ENCODE peak calls at places on chromosome 15, in seven cellular contexts. N is fibroblast of pulmonary artery; F is astrocyte; A is stomach; I is CD4-positive, alpha-beta T cell; L is lung; K is H9. R is an unnamed sample.

GRCh38 chr15:72180771-72181324 is 16.7 kb downstream of the GRAMD2A start:
- DNase-seq in I (no peak), L (no peak), N (no peak), K (no peak), A (no peak), F (no peak), R (no peak)

GRCh38 chr15:70604671-70605070 is 158.7 kb downstream of the UACA start:
- DNase-seq in L (peak), F (no peak), I (no peak), A (no peak), K (peak), N (peak), R (no peak)

GRCh38 chr15:49712846-49713450 is 92.1 kb downstream of the DTWD1 start:
- DNase-seq in A (no peak), K (no peak), F (no peak), N (no peak), I (no peak), L (no peak), R (no peak)

GRCh38 chr15:67026171-67026967 is 39.0 kb upstream of the SMAD3 start:
- DNase-seq in N (no peak), I (no peak), L (no peak), F (no peak), A (no peak), K (no peak), R (no peak)

GRCh38 chr15:20345401-20345958 is 196.1 kb downstream of the GOLGA6L6 start:
- DNase-seq in K (peak), L (peak), I (no peak), N (no peak), F (no peak), A (no peak), R (no peak)

GRCh38 chr15:88431441-88431840 is 35.7 kb downstream of the MRPL46 start:
- DNase-seq in I (no peak), F (no peak), L (no peak), N (no peak), A (no peak), K (peak), R (no peak)

GRCh38 chr15:60975951-60976350 is 253.2 kb downstream of the RORA start:
- DNase-seq in I (no peak), K (no peak), L (no peak), N (no peak), F (no peak), A (no peak), R (no peak)

GRCh38 chr15:41734079-41734478 is 40.2 kb upstream of the MAPKBP1 start:
- DNase-seq in K (no peak), L (no peak), F (peak), A (no peak), N (peak), I (no peak), R (no peak)

GRCh38 chr15:31866248-31866647 is 164.1 kb upstream of the CHRNA7 start:
- DNase-seq in F (no peak), L (no peak), K (no peak), A (no peak), N (no peak), I (no peak), R (no peak)

GRCh38 chr15:41259546-41260189 is 28.6 kb downstream of the CHP1 start:
- DNase-seq in N (no peak), K (no peak), A (peak), I (no peak), L (no peak), F (no peak), R (no peak)

GRCh38 chr15:49406352-49407118 is 16.5 kb upstream of the FGF7 start:
- DNase-seq in F (no peak), N (no peak), A (no peak), K (no peak), L (no peak), I (no peak), R (no peak)

GRCh38 chr15:29638781-29639180 is 183.5 kb downstream of the TJP1 start:
- DNase-seq in K (no peak), N (no peak), A (no peak), I (no peak), F (peak), L (no peak), R (no peak)

GRCh38 chr15:60526127-60526616 is 47.2 kb upstream of the ICE2 start:
- DNase-seq in I (no peak), K (no peak), L (no peak), F (no peak), N (no peak), A (peak), R (peak)

GRCh38 chr15:89898628-89899302 is 5.0 kb upstream of the AP3S2 start:
- DNase-seq in K (peak), N (peak), L (no peak), F (peak), A (peak), I (peak), R (no peak)

GRCh38 chr15:101451192-101451799 is 38.2 kb downstream of the PCSK6 start:
- DNase-seq in F (peak), A (no peak), I (no peak), K (no peak), N (peak), L (no peak), R (no peak)

GRCh38 chr15:79431636-79432344 is at the start of gene MINAR1:
- DNase-seq in K (peak), F (peak), N (peak), L (no peak), A (no peak), I (no peak), R (no peak)

DNA sequence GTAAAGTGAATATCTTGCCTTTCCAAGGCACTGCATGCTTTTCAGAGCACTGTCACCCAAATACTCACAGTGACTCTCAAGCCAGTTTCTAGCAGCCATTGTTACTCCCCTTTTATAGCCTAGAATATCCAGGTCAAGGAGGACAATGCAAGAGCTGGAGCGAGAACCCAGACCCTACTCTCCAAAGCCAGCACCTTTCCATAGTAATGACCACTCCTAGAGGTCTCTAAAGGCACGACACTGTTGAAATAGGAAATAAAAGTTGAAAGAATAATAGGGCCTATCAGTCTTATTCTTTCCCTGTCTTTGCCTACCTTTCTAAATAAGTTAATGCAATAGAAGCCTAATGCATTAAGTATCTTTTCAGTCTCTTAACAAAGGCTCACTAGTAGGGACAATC is 33.6 kb upstream of the DUT start:
- DNase-seq in F (no peak), K (no peak), N (no peak), L (no peak), A (no peak), I (no peak), R (no peak)
- TF ChIP-seq CTCF in F (no peak), K (peak), N (no peak), L (no peak), A (no peak), I (no peak), R (no peak)

GRCh38 chr15:44426975-44427755 is at the start of gene CTDSPL2:
- DNase-seq in L (peak), K (peak), N (peak), I (peak), A (peak), F (peak), R (peak)

DNA sequence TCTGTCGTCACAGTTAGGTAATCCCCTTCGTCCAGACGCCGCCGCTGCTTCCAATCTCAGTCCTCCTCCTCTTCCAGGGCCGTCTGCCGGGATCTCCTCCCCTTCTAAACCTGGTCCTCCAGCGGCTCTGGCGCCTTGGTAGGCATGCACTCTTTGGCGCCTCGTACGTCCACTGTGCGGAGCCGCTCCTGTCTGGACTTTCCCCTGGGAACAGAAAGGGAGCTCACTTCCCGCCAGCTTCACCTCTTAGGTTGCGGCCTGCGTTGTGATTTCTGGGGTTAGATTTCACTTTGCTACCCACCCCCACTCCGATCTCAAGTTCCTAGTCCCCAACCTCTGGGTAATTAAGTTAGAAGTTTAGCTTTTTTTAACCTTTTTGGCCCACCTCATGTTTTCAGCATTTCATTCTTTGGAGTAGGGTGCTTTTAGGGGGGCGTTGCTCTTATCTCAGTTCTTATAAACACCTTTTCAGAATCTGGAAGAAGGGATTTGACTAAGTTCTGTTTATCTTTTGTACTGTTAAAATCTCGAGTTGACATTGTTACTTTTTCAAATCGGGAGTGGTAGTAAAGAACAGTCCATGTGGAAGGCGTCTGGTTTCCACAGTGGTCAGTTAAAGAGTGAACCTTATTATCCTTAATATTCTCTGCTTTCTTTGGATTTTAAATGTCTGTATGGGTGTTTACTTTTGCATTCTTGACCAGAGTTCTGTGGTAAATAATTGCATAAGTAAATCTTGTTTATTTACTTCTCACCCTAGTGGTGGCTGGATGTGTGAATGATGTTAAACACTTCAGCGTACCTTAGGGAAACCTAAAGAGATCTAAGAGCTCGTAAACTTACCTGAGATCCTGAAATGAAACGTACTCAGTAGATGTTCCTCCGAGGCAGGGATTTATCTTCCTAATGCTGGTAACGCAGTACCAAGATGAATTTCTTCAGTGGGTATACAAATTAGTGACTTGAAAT is 611 bp downstream of the CTDSPL2 start:
- DNase-seq in I (no peak), F (peak), A (peak), L (no peak), K (no peak), N (peak), R (peak)
- TF ChIP-seq CTCF in I (peak), F (peak), A (no peak), L (no peak), K (peak), N (no peak), R (no peak)

GRCh38 chr15:39580117-39580629 is 706 bp upstream of the THBS1 start:
- DNase-seq in A (peak), N (peak), F (peak), K (peak), I (peak), L (peak), R (no peak)

GRCh38 chr15:39582977-39583585 is 2.2 kb downstream of the THBS1 start:
- DNase-seq in A (no peak), L (no peak), K (no peak), F (no peak), I (no peak), N (no peak), R (no peak)

GRCh38 chr15:39582286-39582976 is 1.6 kb downstream of the THBS1 start:
- DNase-seq in N (peak), K (no peak), A (no peak), L (no peak), I (no peak), F (no peak), R (no peak)

GRCh38 chr15:39580630-39581500 is at the start of gene THBS1:
- DNase-seq in L (peak), N (peak), A (peak), K (peak), I (no peak), F (peak), R (no peak)

GRCh38 chr15:39581501-39582285 is 814 bp downstream of the THBS1 start:
- DNase-seq in F (no peak), A (peak), K (peak), I (no peak), N (peak), L (peak), R (no peak)
- TF ChIP-seq CTCF in F (peak), A (no peak), K (peak), I (no peak), N (peak), L (no peak), R (peak)

DNA sequence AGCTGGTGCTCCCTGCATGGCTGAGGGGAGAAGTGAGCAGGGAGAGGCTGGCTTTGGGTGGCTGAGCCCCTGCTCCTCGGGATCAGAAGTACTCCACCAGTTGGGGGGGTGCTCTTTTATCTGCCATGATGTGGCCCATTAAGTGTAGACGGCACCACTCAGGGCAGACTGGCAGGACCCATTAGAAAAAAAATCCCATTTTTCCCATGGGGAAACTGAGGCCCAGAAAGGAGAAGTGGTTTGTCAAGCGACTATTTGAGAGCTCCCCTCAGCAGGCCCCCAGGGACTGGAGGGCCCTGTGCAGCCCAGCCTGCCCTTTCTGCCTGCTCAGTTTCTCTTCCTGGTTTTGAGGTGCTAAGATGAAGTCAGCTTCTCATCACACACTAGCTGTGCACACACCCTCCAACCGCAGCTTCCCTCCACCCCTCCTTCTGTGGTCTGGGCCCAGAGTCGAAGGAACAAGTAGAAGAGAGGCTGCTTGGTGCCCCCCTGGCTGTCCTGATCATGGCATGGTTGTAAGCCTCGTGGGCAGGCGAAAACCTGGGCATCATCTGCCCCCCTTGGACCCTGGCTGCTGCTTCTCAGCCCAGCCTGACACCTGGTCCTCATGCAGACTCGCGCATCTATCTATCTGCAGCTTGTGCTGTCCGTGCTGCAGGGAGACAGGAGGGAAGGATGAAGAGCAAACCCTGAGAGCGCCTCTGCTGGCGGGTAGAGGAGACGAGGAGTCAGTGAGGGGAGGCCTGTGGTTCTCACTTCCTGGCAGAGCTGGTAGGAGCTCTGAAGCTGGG is 5.6 kb downstream of the CSK start:
- DNase-seq in K (peak), F (peak), A (peak), L (peak), N (peak), I (peak), R (no peak)
- TF ChIP-seq CTCF in K (peak), F (peak), A (no peak), L (peak), N (peak), I (peak), R (peak)

DNA sequence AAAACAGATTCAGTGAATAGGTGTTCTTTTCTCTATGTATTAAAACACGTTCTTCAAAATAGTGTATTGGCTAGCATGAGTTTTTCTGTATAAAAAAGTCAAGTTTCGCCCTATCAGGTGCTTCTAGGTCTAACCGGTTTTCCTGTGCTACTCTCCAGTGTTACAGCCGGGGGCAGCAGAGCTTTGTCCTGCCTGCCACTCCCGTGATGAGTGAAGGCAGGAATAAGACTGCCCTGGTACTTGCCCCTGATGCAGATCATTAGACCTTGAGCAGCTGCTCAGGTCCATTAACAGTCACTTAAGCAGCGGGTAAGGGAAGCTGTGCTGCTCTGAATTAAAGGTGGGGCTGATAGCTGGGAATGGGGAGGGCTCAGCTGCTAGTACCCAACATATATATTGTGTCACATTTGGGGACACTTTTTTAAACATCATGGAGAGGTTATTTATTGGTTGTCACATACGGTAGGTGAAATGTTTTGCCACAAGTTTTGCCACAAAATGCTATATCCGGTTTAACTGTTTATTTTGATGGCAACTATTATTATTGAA is 1.3 kb upstream of the UNC13C start:
- DNase-seq in F (no peak), K (peak), N (no peak), I (no peak), L (no peak), A (no peak), R (peak)
- TF ChIP-seq CTCF in F (no peak), K (peak), N (no peak), I (no peak), L (no peak), A (no peak), R (peak)

R was measured in LNCaP clone FGC.